ENCODE peak calls at places on chromosomes 1 and 21, in four cellular contexts. R is ovary, X is gastrocnemius medialis, J is suprapubic skin. D is an unnamed sample.

GRCh38 chr21:14560555-14560954 is 14.4 kb upstream of the SAMSN1 start:
- DNase-seq in R (no peak), X (no peak), J (no peak), D (no peak)

GRCh38 chr1:29569971-29570634 is 333.8 kb downstream of the PTPRU start:
- DNase-seq in X (peak; percentile 84), R (no peak), J (no peak), D (no peak)

GRCh38 chr1:20069932-20070331 is at the start of gene PLA2G5:
- DNase-seq in R (peak; percentile 75), J (peak; percentile 74), X (peak; percentile 57), D (peak; percentile 64)

GRCh38 chr1:25799758-25800537 is at the start of gene SELENON:
- DNase-seq in R (peak; percentile 63), J (no peak), X (peak; percentile 42), D (peak; percentile 66)

GRCh38 chr1:199295102-199295501 is 656.3 kb downstream of the PTPRC start:
- DNase-seq in R (no peak), X (no peak), J (no peak), D (no peak)

GRCh38 chr21:41419921-41420862 is 5.8 kb upstream of the MX1 start:
- DNase-seq in J (peak; percentile 91), X (peak; percentile 60), R (peak; percentile 87), D (peak; percentile 89)

GRCh38 chr1:160768295-160768657 is 27.7 kb upstream of the LY9 start:
- DNase-seq in X (no peak), R (no peak), J (no peak), D (no peak)

GRCh38 chr21:33265664-33266049 is 510 bp upstream of the IL10RB start:
- DNase-seq in X (peak; percentile 56), J (no peak), R (no peak), D (no peak)

GRCh38 chr1:65209005-65209885 is 61.2 kb downstream of the AK4 start:
- DNase-seq in J (no peak), R (no peak), X (no peak), D (no peak)

GRCh38 chr1:87805661-87806376 is 477.1 kb downstream of the LMO4 start:
- DNase-seq in X (no peak), J (no peak), R (no peak), D (no peak)

GRCh38 chr21:26405735-26406361 is 167.2 kb downstream of the CYYR1 start:
- DNase-seq in R (no peak), J (no peak), X (no peak), D (no peak)

GRCh38 chr1:961132-961652 is 808 bp downstream of the KLHL17 start:
- DNase-seq in R (no peak), X (no peak), J (no peak), D (no peak)

GRCh38 chr1:205817988-205818387 is 5.0 kb upstream of the SLC41A1 start:
- DNase-seq in X (no peak), J (no peak), R (no peak), D (no peak)

GRCh38 chr1:81220614-81221071 is 580.1 kb upstream of the ADGRL2 start:
- DNase-seq in J (no peak), X (no peak), R (no peak), D (no peak)

GRCh38 chr1:55773189-55773940 is 558.2 kb upstream of the USP24 start:
- DNase-seq in R (no peak), J (no peak), X (no peak), D (no peak)

GRCh38 chr1:234371414-234371813 is 1.8 kb upstream of the COA6 start:
- DNase-seq in R (no peak), J (no peak), X (no peak), D (no peak)

GRCh38 chr21:37437376-37438080 is 71.0 kb downstream of the DYRK1A start:
- DNase-seq in J (no peak), X (no peak), R (no peak), D (no peak)

GRCh38 chr21:33434770-33435360 is 31.7 kb downstream of the IFNGR2 start:
- DNase-seq in J (no peak), R (no peak), X (no peak), D (no peak)

GRCh38 chr1:157142765-157143423 is 4.7 kb upstream of the ETV3 start:
- DNase-seq in J (no peak), X (no peak), R (no peak), D (no peak)

GRCh38 chr1:227372662-227373061 is 54.4 kb upstream of the CDC42BPA start:
- DNase-seq in R (no peak), X (no peak), J (no peak), D (no peak)

GRCh38 chr1:33374336-33375105 is 53.6 kb upstream of the A3GALT2 start:
- DNase-seq in R (no peak), J (no peak), X (no peak), D (no peak)

GRCh38 chr1:180156631-180157091 is 2.0 kb downstream of the QSOX1 start:
- DNase-seq in J (no peak), R (no peak), X (no peak), D (no peak)

DNA sequence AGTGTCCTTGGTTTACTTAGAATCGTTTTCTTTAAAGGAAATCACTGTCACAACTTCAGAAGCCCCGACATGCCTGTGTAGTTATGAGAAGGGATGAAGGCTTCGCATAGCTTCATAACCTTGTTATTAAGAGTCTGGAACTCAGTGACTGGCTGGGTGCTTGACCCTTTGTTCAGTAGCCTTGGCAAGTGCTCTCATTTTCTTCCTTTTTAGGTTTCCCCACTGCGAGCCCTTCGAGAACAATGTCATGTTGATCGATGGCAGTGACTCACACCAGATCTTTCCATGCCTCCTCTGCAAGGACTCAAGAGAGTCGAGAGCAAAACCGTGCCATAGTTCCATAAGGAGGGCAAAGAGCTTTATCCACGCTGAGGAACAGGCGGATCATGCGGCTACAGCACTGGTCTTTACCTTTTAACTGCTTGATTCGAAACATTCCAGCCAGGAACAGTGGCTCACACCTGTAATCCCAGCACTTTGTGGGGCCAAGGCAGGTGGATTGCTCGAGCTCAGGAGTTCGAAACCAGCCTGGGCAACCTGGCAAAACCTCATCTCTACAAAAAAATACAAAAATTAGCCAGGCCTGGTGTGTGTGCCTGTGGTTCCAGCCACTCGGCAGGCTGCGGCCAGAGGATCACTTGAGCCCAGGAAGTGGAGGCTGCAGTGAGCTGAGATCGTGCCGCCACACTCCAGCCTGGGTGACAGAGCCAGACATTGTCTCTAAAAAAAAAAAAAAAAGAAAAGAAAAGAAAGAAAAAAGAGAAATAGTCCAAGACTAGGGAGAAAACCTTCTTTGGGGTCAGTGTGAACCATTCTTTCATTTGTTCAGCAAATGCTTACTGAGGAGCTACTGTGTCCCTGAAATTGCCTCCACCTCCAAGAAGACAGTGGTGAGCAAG is 95.4 kb upstream of the ERRFI1 start:
- DNase-seq in J (no peak), R (peak; percentile 84), X (peak; percentile 57), D (peak; percentile 94)
- H3K27ac ChIP-seq in J (peak overlapping the region; percentile 84), R (peak overlapping the region; percentile 79), X (peak overlapping the region; percentile 58), D (peak overlapping the region; percentile 94)

DNA sequence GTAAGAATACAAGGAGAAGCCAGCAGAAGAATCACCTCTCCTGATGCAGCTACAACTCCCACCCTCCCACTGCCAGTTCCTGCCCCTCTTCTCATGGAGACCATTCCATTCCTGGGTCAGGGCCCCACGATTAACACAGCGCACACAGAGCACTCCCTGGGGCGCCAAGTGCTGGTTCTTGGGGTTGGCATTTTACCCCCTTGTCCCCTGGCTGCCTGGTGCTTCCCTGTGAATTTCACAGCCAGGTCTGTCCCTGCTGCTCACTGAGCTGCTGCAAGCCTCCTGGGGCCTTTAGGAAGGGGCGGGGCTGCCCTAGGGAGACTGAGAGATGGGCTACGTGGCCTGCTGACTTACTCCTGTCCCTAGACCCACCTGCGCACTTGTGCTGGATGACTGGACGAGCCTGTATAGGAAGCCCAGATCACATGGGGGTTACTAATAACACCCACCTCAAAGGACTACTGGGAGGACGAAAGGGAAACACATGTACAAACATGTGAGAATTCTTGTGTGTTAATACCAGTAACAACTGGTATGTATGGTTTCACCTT is 4.8 kb downstream of the ZNF672 start:
- DNase-seq in J (no peak), R (no peak), X (no peak), D (no peak)
- H3K27me3 ChIP-seq in J (no peaks in the 10 kb centered on the region), R (no peaks in the 10 kb centered on the region), X (no peaks in the 10 kb centered on the region), D (no peaks in the 10 kb centered on the region)

GRCh38 chr1:153958111-153958960 is at the start of gene CRTC2:
- DNase-seq in X (peak; percentile 99), R (peak; percentile 99), J (peak; percentile 100), D (peak; percentile 98)

GRCh38 chr1:153958961-153959260 is 499 bp upstream of the CRTC2 start:
- DNase-seq in R (peak; percentile 59), J (no peak), X (no peak), D (no peak)

GRCh38 chr1:153959454-153959853 is 1.0 kb upstream of the CRTC2 start:
- DNase-seq in X (no peak), J (no peak), R (no peak), D (no peak)

GRCh38 chr1:153956997-153957715 is 1.3 kb downstream of the CRTC2 start:
- DNase-seq in J (peak; percentile 55), X (no peak), R (no peak), D (no peak)

DNA sequence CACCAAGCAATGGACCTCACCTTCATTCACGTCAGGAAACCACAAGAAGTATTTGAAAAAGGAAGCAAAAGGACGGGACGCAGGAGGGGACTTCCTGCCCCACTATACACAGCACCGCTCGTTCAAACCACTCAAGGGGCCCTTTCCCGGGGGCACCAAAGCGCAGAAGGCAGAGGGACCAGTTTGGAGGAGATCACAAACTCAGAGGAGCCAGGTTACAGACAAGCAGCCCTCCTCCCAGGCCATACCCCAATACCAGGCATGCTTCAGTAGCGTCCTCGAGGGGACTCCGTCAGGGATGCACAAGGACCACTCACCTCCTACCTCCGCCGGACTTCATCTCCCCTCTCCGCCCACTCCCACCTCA is 685 bp downstream of the CRTC2 start:
- DNase-seq in J (no peak), X (no peak), R (no peak), D (no peak)
- TF ChIP-seq POLR2A in J (no peak), X (no peak), R (no peak), D (no peak)

GRCh38 chr1:235911300-235911662 is 44.6 kb upstream of the LYST start:
- DNase-seq in X (no peak), R (no peak), J (no peak), D (no peak)

GRCh38 chr1:235913311-235913710 is 46.6 kb upstream of the LYST start:
- DNase-seq in X (no peak), J (no peak), R (no peak), D (no peak)

GRCh38 chr1:235908742-235909520 is 42.2 kb upstream of the LYST start:
- DNase-seq in R (no peak), J (no peak), X (no peak), D (no peak)

GRCh38 chr1:235911876-235912275 is 45.2 kb upstream of the LYST start:
- DNase-seq in X (no peak), J (no peak), R (no peak), D (no peak)

DNA sequence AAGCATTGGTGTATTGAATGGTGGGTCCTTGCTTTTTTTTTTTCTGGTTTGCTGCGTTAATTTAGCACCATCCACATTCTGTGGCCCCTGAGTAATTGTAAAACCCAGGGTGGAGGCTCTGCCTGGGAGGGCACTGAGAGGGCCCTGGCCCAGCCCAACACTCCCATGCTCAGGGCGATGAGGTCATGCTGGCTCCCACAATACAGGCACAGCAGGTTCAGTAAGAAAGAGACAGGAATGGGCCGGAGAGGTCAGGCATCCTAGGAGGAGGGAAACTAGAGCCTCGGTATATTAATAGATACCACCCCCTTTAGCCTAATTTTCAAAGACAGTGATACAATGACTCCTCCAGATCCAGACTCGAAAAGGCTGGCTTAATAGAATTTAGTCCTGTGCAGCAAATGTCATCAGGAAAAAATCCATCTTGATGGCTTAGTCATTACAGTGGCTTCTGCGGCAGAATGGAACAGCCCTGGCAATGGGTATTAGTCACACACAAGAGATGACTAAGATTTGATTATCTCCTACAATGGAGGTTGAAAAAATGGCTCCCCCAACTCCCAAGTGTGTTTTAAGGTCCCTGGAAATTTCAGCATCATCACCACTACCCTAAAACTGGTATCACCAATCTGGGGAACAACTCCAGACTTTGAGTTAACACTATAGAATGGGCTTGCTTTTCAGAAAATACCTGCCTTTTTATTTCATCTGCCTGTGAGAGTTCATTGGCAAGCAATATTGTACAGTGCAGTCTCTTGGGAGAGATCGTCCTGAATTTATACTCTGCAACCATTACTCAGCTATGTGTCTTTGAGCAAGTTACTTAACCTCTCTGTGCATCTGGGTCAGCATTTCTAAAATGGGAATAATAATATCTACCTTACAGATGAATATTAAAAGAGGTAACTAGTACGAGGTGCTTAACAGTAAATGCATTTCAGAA is 43.9 kb upstream of the LYST start:
- DNase-seq in J (no peak), X (no peak), R (no peak), D (peak; percentile 53)
- H3K27ac ChIP-seq in J (peak overlapping the region; percentile 81), X (no peak overlapping the region), R (no peak overlapping the region), D (peak overlapping the region; percentile 22)